ENCODE peak calls at places on chromosomes 13 and 19, in ten cellular contexts. F, O, K, W, U, H, V, M, A and N are unnamed samples.

GRCh38 chr19:3216874-3217273 is 7.6 kb upstream of the CELF5 start:
- DNase-seq in M (no peak), A (no peak), K (no peak), W (no peak), F (no peak), V (no peak), O (no peak), U (no peak), H (no peak), N (no peak)

GRCh38 chr13:94329754-94330551 is 149.5 kb downstream of the DCT start:
- DNase-seq in O (no peak), W (peak; percentile 28), V (no peak), H (no peak), K (no peak), F (no peak), U (no peak), M (no peak), A (no peak), N (no peak)

GRCh38 chr13:81988542-81988941 is 1647.6 kb upstream of the SPRY2 start:
- DNase-seq in U (no peak), V (no peak), M (no peak), W (no peak), A (no peak), K (no peak), F (no peak), H (no peak), O (no peak), N (no peak)

GRCh38 chr13:97341135-97341534 is 92.8 kb upstream of the RAP2A start:
- DNase-seq in M (no peak), A (no peak), O (no peak), U (no peak), W (no peak), H (no peak), F (no peak), V (no peak), K (no peak), N (no peak)

GRCh38 chr13:48448285-48448962 is 35.5 kb upstream of the LPAR6 start:
- DNase-seq in U (no peak), W (no peak), V (no peak), O (no peak), K (no peak), F (no peak), M (no peak), H (no peak), A (no peak), N (no peak)

GRCh38 chr19:55119053-55119452 is 1.6 kb upstream of the PPP1R12C start:
- DNase-seq in H (no peak), F (no peak), O (no peak), A (no peak), V (no peak), W (no peak), K (no peak), M (no peak), U (no peak), N (no peak)

GRCh38 chr19:30448386-30449130 is 76.4 kb downstream of the ZNF536 start:
- DNase-seq in H (no peak), M (no peak), K (no peak), F (no peak), W (no peak), U (no peak), V (no peak), A (no peak), O (no peak), N (no peak)

GRCh38 chr19:10230155-10230903 is 802 bp downstream of the S1PR2 start:
- DNase-seq in M (peak; percentile 56), O (peak; percentile 65), W (peak; percentile 30), K (peak; percentile 48), H (peak; percentile 51), A (no peak), V (no peak), F (peak; percentile 82), U (peak; percentile 77), N (peak; percentile 29)

GRCh38 chr13:92827503-92827902 is 399.1 kb upstream of the GPC6 start:
- DNase-seq in O (no peak), A (no peak), U (no peak), M (no peak), F (no peak), H (no peak), K (no peak), W (no peak), V (no peak), N (no peak)

GRCh38 chr19:43470288-43470687 is 4.9 kb upstream of the LYPD3 start:
- DNase-seq in M (no peak), V (no peak), F (no peak), K (no peak), U (no peak), W (no peak), H (no peak), O (no peak), A (no peak), N (peak; percentile 43)

GRCh38 chr19:54482889-54483288 is 9.8 kb upstream of the CDC42EP5 start:
- DNase-seq in F (no peak), M (no peak), A (no peak), H (no peak), K (no peak), O (no peak), U (no peak), W (no peak), V (no peak), N (no peak)

GRCh38 chr13:80180745-80181144 is 160.2 kb downstream of the SPRY2 start:
- DNase-seq in W (no peak), M (no peak), U (no peak), V (peak; percentile 76), A (no peak), H (no peak), K (no peak), O (no peak), F (no peak), N (no peak)

GRCh38 chr13:44013666-44014291 is 134.1 kb downstream of the LACC1 start:
- DNase-seq in M (no peak), F (no peak), W (no peak), U (no peak), A (no peak), V (no peak), H (no peak), K (no peak), O (no peak), N (no peak)

GRCh38 chr19:35299523-35300339 is 7.8 kb downstream of the MAG start:
- DNase-seq in H (no peak), A (peak; percentile 80), U (peak; percentile 76), O (no peak), F (no peak), M (no peak), K (no peak), W (no peak), V (no peak), N (no peak)
- H3K27ac ChIP-seq in H (no peak overlapping the region), A (no peak overlapping the region), U (no peak overlapping the region), O (no peak overlapping the region), F (no peak overlapping the region), M (no peak overlapping the region), K (no peak overlapping the region), W (no peak overlapping the region), V (peak overlapping the region; percentile 48), N (no peak overlapping the region)

GRCh38 chr19:48085077-48085476 is 25.5 kb downstream of the PLA2G4C start:
- DNase-seq in H (no peak), A (no peak), O (no peak), V (peak; percentile 62), W (no peak), M (no peak), U (no peak), K (no peak), F (no peak), N (no peak)

GRCh38 chr19:48090281-48090802 is 20.3 kb downstream of the PLA2G4C start:
- DNase-seq in W (no peak), K (no peak), O (no peak), V (peak; percentile 45), H (no peak), A (no peak), F (no peak), U (no peak), M (no peak), N (no peak)

GRCh38 chr19:48085904-48086864 is 24.4 kb downstream of the PLA2G4C start:
- DNase-seq in A (no peak), V (peak; percentile 28), K (no peak), U (peak; percentile 46), W (no peak), F (no peak), O (no peak), H (no peak), M (no peak), N (no peak)
- TF ChIP-seq CTCF in A (no peak), V (no peak), K (no peak), U (peak; percentile 70), W (no peak), F (no peak), O (no peak), H (no peak), M (no peak), N (no peak)

DNA sequence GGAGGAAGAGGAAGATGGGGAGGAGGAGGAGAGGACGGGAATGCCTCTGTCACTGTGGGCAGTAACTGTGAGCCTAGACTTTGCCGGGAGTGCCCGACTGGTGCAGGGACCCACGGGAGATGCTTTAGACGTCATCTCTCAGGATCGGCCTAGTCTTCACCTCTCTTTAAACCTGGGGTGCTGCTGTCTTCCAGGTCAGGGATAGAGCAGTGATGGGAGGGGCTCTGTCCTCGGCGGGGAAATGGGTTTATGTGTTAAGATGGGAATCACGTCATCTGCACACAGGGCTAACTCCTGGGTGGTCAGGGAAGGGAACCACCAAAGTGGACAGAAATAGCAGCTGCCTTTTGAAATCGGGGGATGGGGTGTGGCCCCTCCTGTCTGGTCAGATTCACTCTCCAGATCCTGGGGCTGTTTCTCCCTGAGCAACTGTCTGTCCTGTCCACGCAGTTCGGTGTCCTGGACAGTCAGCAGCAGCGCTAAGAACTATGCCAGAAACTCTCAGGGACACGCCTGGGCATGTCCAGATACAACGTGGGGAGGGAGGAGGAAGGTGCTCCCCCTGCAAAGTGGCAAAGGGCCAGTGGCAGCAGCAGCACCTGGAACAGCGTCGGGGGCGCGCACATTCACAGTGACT is 26.8 kb downstream of the GAS6 start:
- DNase-seq in W (peak; percentile 52), F (no peak), A (no peak), O (peak; percentile 54), V (no peak), M (peak; percentile 58), K (peak; percentile 82), H (no peak), U (no peak), N (no peak)
- H3K27ac ChIP-seq in W (peak overlapping the region; percentile 83), F (peak overlapping the region; percentile 82), A (peak overlapping the region; percentile 55), O (peak overlapping the region; percentile 81), V (peak overlapping the region; percentile 83), M (peak overlapping the region; percentile 88), K (peak overlapping the region; percentile 73), H (peak overlapping the region; percentile 68), U (no peak overlapping the region), N (no peak overlapping the region)

DNA sequence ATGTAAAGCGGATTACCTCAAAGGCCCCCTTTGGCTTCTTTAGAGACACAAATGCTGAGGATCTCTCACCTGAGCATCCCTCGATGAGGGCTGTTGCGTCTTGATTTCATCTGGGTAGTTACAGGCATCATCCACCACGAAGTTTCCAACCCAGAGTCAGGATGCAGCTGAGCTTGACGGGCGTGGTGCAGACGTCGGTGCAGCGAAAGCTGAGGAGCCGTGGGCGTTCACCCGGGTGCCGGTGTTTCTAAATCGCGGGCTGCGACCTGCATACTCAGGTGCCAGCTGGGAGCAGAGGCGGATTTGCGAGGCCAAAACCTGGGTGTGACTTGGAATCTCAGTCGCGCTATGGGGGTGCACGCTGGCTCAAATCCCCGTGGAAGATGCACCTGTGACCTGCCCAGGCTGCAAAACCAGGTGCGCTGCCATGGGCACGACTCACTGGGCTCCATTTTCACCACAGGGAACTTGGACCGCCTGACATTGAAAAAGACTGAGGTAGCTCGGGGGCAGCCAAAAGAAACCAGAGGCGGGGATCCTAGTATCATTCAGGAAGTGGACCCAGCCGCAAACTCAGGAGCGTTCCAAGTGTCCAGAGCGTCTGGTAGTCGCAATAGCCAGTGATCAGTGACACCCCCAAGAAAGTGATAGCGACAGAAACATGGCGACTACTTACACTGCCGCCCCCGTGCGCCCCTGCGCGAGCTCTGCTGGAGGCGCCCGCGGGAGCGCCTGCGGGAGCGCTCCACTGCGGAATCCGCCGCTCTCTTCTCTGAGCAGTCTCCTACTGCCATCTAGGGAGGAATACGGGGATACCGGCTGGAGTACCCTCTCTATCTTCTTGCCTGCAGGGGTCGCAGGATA is 36.4 kb upstream of the IGFL4 start:
- DNase-seq in A (no peak), W (peak; percentile 52), O (no peak), H (peak; percentile 57), U (peak; percentile 89), V (peak; percentile 87), M (no peak), F (no peak), K (peak; percentile 55), N (no peak)
- TF ChIP-seq CTCF in A (peak; percentile 74), W (peak; percentile 49), O (peak; percentile 53), H (peak; percentile 62), U (peak; percentile 100), V (peak; percentile 97), M (peak; percentile 37), F (peak; percentile 63), K (peak; percentile 93), N (no peak)